ENCODE peak calls at places on chromosomes 16 and 17, in five cellular contexts. G, R, W, X and N are unnamed samples.

GRCh38 chr16:88026964-88027938 is 76.0 kb downstream of the BANP start:
- DNase-seq in G (no peak), R (no peak), W (no peak), X (no peak), N (no peak)

GRCh38 chr17:82358467-82359350 is at the start of gene TEX19:
- DNase-seq in G (peak; percentile 74), R (no peak), W (no peak), X (no peak), N (no peak)

GRCh38 chr16:49651980-49652379 is 203.9 kb downstream of the ZNF423 start:
- DNase-seq in G (no peak), R (no peak), W (no peak), X (no peak), N (no peak)

GRCh38 chr16:7805997-7806396 is 473.4 kb downstream of the RBFOX1 start:
- DNase-seq in G (no peak), R (no peak), W (no peak), X (no peak), N (no peak)

GRCh38 chr17:17545984-17546383 is 45.5 kb downstream of the PEMT start:
- DNase-seq in G (no peak), R (no peak), W (no peak), X (no peak), N (no peak)

GRCh38 chr16:27792486-27793275 is 242.7 kb downstream of the KATNIP start:
- DNase-seq in G (no peak), R (no peak), W (no peak), X (no peak), N (no peak)

GRCh38 chr17:65176646-65177409 is 39.7 kb downstream of the RGS9 start:
- DNase-seq in G (no peak), R (no peak), W (no peak), X (no peak), N (no peak)

GRCh38 chr17:28684963-28685362 is 23.0 kb downstream of the SUPT6H start:
- DNase-seq in G (no peak), R (peak; percentile 65), W (no peak), X (no peak), N (no peak)

GRCh38 chr17:38667099-38667786 is 7.5 kb downstream of the EPOP start:
- DNase-seq in G (peak; percentile 75), R (peak; percentile 79), W (no peak), X (peak; percentile 78), N (peak; percentile 56)

GRCh38 chr16:8958344-8958808 is 5.3 kb downstream of the USP7 start:
- DNase-seq in G (no peak), R (no peak), W (no peak), X (no peak), N (no peak)

GRCh38 chr17:82871056-82871775 is 31.4 kb upstream of the ZNF750 start:
- DNase-seq in G (no peak), R (no peak), W (peak; percentile 82), X (no peak), N (no peak)

GRCh38 chr16:51834131-51834530 is 683.1 kb upstream of the SALL1 start:
- DNase-seq in G (no peak), R (no peak), W (no peak), X (no peak), N (no peak)

DNA sequence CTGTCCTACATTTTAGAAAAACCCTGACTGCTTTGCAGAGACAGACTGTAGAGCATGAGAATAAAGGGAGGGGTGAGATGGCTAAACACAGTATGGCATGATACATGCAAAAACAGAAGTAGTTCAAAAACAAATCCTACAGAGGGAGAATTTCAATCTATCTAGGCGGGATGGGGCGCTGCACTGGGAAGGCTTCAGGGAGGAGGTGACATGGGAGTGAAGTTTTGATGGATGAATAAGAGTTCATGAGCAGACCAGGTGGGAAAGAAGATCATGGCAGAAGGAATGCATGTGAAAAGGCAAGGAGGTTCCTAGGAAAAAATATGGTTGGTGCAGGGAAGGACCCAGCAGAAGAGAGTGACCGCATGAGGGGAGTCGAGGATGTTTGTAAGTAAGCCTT is 19.2 kb downstream of the HS3ST3B1 start:
- DNase-seq in G (no peak), R (no peak), W (no peak), X (no peak), N (no peak)
- TF ChIP-seq SUZ12 in G (no peak), R (no peak), W (no peak), X (no peak), N (no peak)

GRCh38 chr17:1724869-1725641 is 551 bp downstream of the WDR81 start:
- DNase-seq in G (peak; percentile 31), R (no peak), W (no peak), X (peak; percentile 71), N (no peak)
- TF ChIP-seq SUZ12 in G (no peak), R (no peak), W (no peak), X (no peak), N (no peak)

GRCh38 chr17:8162997-8163977 is 539 bp upstream of the VAMP2 start:
- DNase-seq in G (peak; percentile 72), R (no peak), W (no peak), X (peak; percentile 88), N (no peak)

GRCh38 chr17:8163978-8164814 is 1.4 kb upstream of the VAMP2 start:
- DNase-seq in G (no peak), R (no peak), W (no peak), X (no peak), N (no peak)

GRCh38 chr17:8161289-8162231 is 1.2 kb downstream of the VAMP2 start:
- DNase-seq in G (no peak), R (no peak), W (no peak), X (no peak), N (no peak)

GRCh38 chr17:8160741-8161221 is 2.0 kb downstream of the VAMP2 start:
- DNase-seq in G (no peak), R (no peak), W (no peak), X (no peak), N (no peak)

DNA sequence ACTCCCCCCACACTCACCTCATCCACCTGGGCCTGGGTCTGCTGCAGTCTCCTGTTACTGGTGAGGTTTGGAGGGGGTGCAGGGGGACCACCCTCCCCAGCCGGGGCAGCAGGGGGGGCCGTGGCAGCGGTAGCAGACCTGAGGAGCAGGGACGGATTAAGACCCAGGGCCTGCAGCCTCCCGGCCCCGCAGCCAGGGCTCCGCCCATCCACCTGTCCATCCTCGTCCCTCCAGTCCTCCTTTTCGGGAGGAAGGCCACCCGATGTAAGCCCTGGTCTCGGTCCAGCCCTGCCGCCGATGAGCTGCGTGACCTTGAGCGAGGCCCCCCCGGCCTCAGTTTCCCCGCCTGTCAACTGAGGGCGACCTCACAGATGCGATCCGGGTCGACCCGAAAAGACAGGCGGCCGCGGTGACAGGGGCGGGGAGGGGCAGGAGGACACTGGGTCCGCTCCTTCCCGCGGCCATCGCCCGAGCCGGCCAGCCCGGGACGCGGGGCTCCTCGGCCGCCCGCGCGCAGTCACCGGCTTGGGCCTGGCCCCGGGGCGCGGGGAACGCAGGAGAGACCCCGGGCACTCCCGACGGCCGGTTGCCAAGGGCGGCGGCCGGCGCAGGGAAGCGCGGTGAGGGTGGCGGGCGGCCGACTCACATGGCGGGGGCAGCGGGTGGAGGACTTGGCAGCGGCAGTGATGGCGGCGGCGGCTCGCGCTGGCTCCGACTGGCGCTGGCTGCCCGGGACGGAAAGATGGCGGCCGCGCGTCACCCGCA is at the start of gene VAMP2:
- DNase-seq in G (no peak), R (no peak), W (no peak), X (no peak), N (no peak)
- TF ChIP-seq SUZ12 in G (no peak), R (no peak), W (no peak), X (no peak), N (no peak)

GRCh38 chr16:66155933-66156332 is 210.6 kb upstream of the CDH5 start:
- DNase-seq in G (no peak), R (no peak), W (peak; percentile 9), X (no peak), N (no peak)

GRCh38 chr16:66161942-66162341 is 204.5 kb upstream of the CDH5 start:
- DNase-seq in G (no peak), R (no peak), W (no peak), X (no peak), N (no peak)

GRCh38 chr16:66156538-66156937 is 210.0 kb upstream of the CDH5 start:
- DNase-seq in G (no peak), R (no peak), W (no peak), X (no peak), N (no peak)

GRCh38 chr16:66164581-66164980 is 201.9 kb upstream of the CDH5 start:
- DNase-seq in G (no peak), R (no peak), W (no peak), X (no peak), N (no peak)

DNA sequence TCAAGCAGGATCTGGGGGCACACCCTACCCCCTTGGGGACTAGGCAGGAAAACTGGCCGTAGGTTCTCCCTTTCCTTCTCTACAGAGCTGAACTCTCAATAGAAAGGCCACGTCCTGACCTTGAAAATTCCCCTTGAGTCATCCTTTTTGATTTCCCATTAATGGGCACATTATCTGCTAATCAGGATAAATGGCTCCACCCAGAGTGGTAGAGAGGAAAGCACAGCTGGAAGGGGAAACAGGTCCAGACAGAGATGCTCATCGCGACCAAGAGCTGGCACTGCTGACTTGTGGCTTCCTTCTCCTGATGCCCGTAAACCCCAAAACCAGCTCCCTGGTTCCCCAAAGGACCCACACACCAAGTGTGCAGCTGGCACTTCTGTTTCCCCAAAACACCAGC is 206.5 kb upstream of the CDH5 start:
- DNase-seq in G (no peak), R (no peak), W (no peak), X (no peak), N (no peak)
- TF ChIP-seq SUZ12 in G (no peak), R (no peak), W (no peak), X (no peak), N (no peak)